ENCODE peak calls at places on chromosomes 4 and X, in seven cellular contexts. H is OCI-LY7, K is GM23248, O is HCT116, G is MM.1S, R is hepatocyte, D is SK-N-SH. T is an unnamed sample.

GRCh38 chr4:77777135-77777777 is 41.9 kb downstream of the CNOT6L start:
- DNase-seq in H (no peak), K (peak), O (no peak), G (no peak), R (no peak), D (peak), T (no peak)

GRCh38 chrX:119272882-119273806 is 37.1 kb downstream of the PGRMC1 start:
- DNase-seq in H (no peak), K (peak), O (no peak), G (no peak), R (peak), D (peak), T (peak)

GRCh38 chr4:25075129-25075528 is 44.4 kb upstream of the LGI2 start:
- DNase-seq in H (no peak), K (no peak), O (no peak), G (no peak), R (no peak), D (no peak), T (peak)

GRCh38 chr4:5710962-5711478 is at the start of gene EVC:
- DNase-seq in H (no peak), K (peak), O (no peak), G (peak), R (peak), D (peak), T (peak)

GRCh38 chrX:42976729-42977366 is 198.9 kb upstream of the PPP1R2C start:
- DNase-seq in H (peak), K (no peak), O (no peak), G (no peak), R (peak), D (no peak), T (no peak)

GRCh38 chr4:77820836-77821561 is 1.8 kb upstream of the CNOT6L start:
- DNase-seq in H (peak), K (peak), O (no peak), G (peak), R (peak), D (peak), T (no peak)

GRCh38 chr4:8559011-8559410 is 21.2 kb upstream of the GPR78 start:
- DNase-seq in H (no peak), K (no peak), O (no peak), G (no peak), R (no peak), D (no peak), T (no peak)

GRCh38 chrX:153726286-153727107 is 1.8 kb downstream of the ABCD1 start:
- DNase-seq in H (peak), K (peak), O (no peak), G (peak), R (peak), D (peak), T (peak)

GRCh38 chr4:6909970-6910339 is 329 bp downstream of the TBC1D14 start:
- DNase-seq in H (no peak), K (peak), O (no peak), G (peak), R (peak), D (no peak), T (peak)

GRCh38 chrX:71579136-71579989 is 1.1 kb downstream of the GCNA start:
- DNase-seq in H (no peak), K (no peak), O (no peak), G (no peak), R (no peak), D (peak), T (no peak)

GRCh38 chr4:112823141-112823540 is 186.2 kb downstream of the LARP7 start:
- DNase-seq in H (no peak), K (no peak), O (no peak), G (no peak), R (no peak), D (no peak), T (no peak)

GRCh38 chr4:162485486-162485885 is 321.7 kb upstream of the FSTL5 start:
- DNase-seq in H (no peak), K (peak), O (no peak), G (no peak), R (no peak), D (no peak), T (no peak)

GRCh38 chr4:180832086-180832485 is 1411.1 kb upstream of the TENM3 start:
- DNase-seq in H (peak), K (peak), O (no peak), G (no peak), R (no peak), D (no peak), T (peak)

GRCh38 chrX:2698604-2699003 is 7.5 kb downstream of the CD99 start:
- DNase-seq in H (no peak), K (no peak), O (no peak), G (no peak), R (no peak), D (no peak), T (no peak)

GRCh38 chr4:59676389-59676788 is 1523.7 kb upstream of the ADGRL3 start:
- DNase-seq in H (no peak), K (no peak), O (no peak), G (no peak), R (no peak), D (no peak), T (no peak)

GRCh38 chr4:99483636-99484035 is 27.2 kb upstream of the C4orf17 start:
- DNase-seq in H (no peak), K (peak), O (no peak), G (no peak), R (no peak), D (no peak), T (no peak)

GRCh38 chr4:11900277-11900676 is 471.6 kb upstream of the HS3ST1 start:
- DNase-seq in H (no peak), K (no peak), O (no peak), G (no peak), R (no peak), D (no peak), T (no peak)

GRCh38 chr4:97990409-97990808 is 152.9 kb downstream of the STPG2 start:
- DNase-seq in H (no peak), K (no peak), O (no peak), G (no peak), R (no peak), D (no peak), T (no peak)

GRCh38 chrX:20063716-20064351 is 52.9 kb downstream of the MAP7D2 start:
- DNase-seq in H (peak), K (peak), O (no peak), G (no peak), R (no peak), D (no peak), T (no peak)

DNA sequence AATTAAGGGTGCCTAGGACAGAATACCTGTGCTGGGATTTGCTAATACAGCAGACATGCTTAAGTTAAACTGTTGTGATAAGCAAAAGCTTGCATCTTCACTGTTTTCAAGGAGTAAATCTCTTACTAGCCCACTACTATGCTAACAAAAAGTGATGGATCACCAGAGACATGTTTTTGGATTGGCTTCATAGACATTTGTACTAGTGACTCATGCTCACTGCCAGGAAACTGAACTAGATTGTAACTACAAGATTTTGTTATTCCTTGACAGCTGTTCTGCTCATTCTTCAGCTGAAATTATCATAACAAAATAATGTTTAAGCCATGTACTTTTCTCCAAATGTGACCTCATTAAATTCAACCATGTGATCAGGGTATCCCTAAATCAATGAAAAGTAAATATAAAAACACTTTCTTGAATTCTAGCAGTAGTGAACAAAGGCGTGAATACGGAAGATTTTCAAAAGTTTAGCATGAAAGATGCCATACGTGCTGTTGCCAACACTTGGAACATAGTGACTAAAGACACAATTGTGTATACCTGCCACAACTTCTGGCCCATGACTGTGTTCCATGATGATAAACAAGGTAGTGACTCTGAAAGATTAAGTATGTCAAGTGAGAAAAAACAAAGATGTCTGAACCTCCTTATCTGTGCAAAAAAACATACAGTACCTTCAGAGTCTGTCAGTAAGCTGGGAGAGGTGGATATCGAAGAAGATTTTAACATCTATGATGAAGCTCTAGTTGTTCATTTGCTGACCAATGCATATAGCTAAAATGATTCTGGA is 154.0 kb downstream of the BTC start:
- DNase-seq in H (no peak), K (peak), O (no peak), G (no peak), R (no peak), D (no peak), T (no peak)
- TF ChIP-seq EZH2phosphoT487 in H (no peak), K (no peak), O (no peak), G (no peak), R (no peak), D (no peak), T (no peak)

GRCh38 chr4:1211371-1211770 is 37.6 kb downstream of the CTBP1 start:
- DNase-seq in H (no peak), K (no peak), O (no peak), G (no peak), R (no peak), D (no peak), T (no peak)
- TF ChIP-seq EZH2phosphoT487 in H (no peak), K (no peak), O (no peak), G (no peak), R (no peak), D (no peak), T (no peak)

DNA sequence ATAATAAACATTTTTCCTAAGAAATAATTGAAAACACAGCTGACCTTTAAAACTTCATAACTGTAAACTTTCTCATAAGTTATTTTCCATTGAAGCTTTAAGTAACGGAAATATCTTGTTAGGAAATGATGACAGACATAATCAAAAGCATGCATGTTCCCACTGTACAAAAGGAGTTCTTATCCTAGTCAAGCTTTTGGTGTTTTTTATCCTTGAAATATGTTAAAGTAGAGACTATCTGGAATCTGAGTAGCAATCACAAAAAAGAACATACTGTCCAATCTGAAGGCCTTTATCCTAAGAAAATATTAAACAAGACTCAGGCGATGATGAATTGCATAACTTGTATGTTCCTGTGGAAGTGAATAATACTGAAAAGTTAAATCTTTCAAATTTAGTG is 14.4 kb downstream of the GEMIN8 start:
- DNase-seq in H (no peak), K (peak), O (no peak), G (no peak), R (no peak), D (no peak), T (no peak)
- TF ChIP-seq EZH2phosphoT487 in H (no peak), K (no peak), O (no peak), G (no peak), R (no peak), D (no peak), T (no peak)

GRCh38 chr4:41598580-41598979 is 60.6 kb downstream of the LIMCH1 start:
- DNase-seq in H (no peak), K (no peak), O (no peak), G (no peak), R (no peak), D (no peak), T (no peak)

GRCh38 chr4:41597494-41597893 is 59.5 kb downstream of the LIMCH1 start:
- DNase-seq in H (no peak), K (no peak), O (no peak), G (no peak), R (no peak), D (no peak), T (no peak)

GRCh38 chr4:41602113-41602512 is 64.2 kb downstream of the LIMCH1 start:
- DNase-seq in H (no peak), K (peak), O (no peak), G (no peak), R (no peak), D (no peak), T (no peak)

GRCh38 chr4:41599192-41599786 is 61.3 kb downstream of the LIMCH1 start:
- DNase-seq in H (no peak), K (no peak), O (no peak), G (no peak), R (no peak), D (no peak), T (no peak)

DNA sequence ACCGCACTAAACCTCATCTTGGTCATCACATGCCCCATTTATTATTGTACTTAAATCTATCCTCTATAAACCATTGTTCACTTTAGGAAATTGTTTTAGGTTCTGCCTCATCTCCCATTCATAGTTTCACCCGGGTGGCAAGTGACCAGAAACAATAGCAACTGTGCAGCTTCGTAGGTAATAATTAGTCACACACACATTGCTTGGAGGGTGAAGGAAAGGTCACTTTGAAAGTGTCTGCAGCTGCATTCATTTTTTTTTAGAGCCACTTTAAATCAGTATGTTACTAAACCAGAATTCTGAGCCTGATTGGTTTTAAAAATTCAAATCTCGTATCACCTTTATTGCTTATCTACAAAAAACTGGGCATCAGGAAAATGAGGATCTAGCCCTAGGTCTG is 62.3 kb downstream of the LIMCH1 start:
- DNase-seq in H (no peak), K (peak), O (peak), G (no peak), R (no peak), D (no peak), T (no peak)
- TF ChIP-seq EZH2phosphoT487 in H (no peak), K (no peak), O (no peak), G (no peak), R (no peak), D (no peak), T (no peak)

DNA sequence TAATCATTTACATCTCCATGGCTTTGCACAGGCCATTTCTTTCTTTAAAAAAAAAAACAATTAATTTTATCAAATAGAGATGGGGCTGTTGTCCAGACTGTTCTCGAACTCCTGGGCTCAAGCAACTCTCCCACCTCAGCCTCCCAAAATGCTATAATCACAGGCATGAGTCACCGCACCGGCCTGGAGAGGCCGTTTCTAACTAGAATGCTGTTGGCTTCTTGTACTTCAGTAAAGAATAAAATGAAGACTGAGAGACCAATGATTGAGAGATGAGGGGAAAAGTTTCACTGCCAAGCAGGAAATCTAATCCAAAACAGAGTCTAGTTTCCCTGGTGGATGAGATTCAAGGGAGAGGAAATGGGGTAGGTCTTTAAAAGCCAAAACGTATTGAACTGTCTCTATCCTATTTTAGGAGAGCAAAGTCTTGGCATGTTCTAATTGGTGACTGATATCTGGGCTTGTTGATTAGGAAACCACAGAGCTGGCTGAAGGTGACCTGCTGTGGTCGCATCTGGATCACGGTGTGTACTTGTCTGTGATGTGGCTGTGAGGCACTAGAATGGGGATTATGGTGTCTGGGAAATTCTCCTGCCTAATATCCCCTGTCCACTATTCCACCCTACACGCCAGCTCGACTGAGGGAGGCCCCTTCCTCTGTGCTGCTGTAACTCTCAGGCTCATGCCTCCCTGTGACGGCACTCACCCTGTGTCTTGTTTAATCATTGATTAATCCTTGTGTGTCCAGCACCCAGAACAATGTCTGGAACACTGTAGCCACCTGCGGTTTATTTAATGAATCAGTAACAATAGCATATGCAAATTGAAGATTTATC is 15.1 kb upstream of the TRIM2 start:
- DNase-seq in H (no peak), K (peak), O (no peak), G (no peak), R (peak), D (no peak), T (no peak)
- TF ChIP-seq EZH2phosphoT487 in H (no peak), K (no peak), O (no peak), G (no peak), R (no peak), D (no peak), T (no peak)

GRCh38 chr4:22625301-22625700 is 67.4 kb upstream of the GBA3 start:
- DNase-seq in H (no peak), K (peak), O (no peak), G (no peak), R (no peak), D (no peak), T (peak)
- TF ChIP-seq EZH2phosphoT487 in H (no peak), K (no peak), O (no peak), G (no peak), R (no peak), D (no peak), T (no peak)

GRCh38 chr4:1723131-1723801 is 1.9 kb downstream of the TACC3 start:
- DNase-seq in H (peak), K (no peak), O (no peak), G (no peak), R (no peak), D (no peak), T (no peak)
- TF ChIP-seq EZH2phosphoT487 in H (no peak), K (no peak), O (no peak), G (no peak), R (no peak), D (no peak), T (no peak)

GRCh38 chr4:89400408-89401035 is 92.9 kb upstream of the GPRIN3 start:
- DNase-seq in H (no peak), K (no peak), O (no peak), G (no peak), R (no peak), D (no peak), T (no peak)
- TF ChIP-seq EZH2phosphoT487 in H (no peak), K (no peak), O (no peak), G (no peak), R (no peak), D (no peak), T (no peak)

DNA sequence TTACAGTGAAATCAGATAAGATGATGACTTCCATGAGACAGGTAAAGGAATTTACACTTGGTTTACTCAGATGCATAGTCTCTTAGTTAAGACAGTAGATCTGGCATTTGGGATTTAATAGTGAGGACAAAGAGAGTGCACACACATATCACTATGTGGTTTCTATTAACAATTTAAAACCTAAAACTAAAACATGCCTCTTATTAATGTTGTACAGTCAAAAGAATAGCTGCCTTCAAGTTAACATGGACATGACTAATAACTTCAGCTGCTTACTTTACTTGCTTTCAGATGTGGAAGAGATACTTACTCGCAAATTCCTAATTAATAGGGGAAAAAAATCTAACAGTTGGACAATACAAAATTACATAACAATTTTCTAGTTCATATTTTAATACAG is 27.1 kb downstream of the GALNT7 start:
- DNase-seq in H (no peak), K (no peak), O (no peak), G (no peak), R (no peak), D (no peak), T (no peak)
- TF ChIP-seq EZH2phosphoT487 in H (no peak), K (no peak), O (no peak), G (no peak), R (no peak), D (no peak), T (no peak)

GRCh38 chrX:39418132-39418935 is 617.1 kb downstream of the MID1IP1 start:
- DNase-seq in H (no peak), K (no peak), O (no peak), G (no peak), R (no peak), D (no peak), T (no peak)

GRCh38 chrX:39416547-39417262 is 615.4 kb downstream of the MID1IP1 start:
- DNase-seq in H (peak), K (no peak), O (no peak), G (no peak), R (no peak), D (no peak), T (no peak)

GRCh38 chrX:39414290-39414847 is 613.1 kb downstream of the MID1IP1 start:
- DNase-seq in H (no peak), K (no peak), O (no peak), G (no peak), R (no peak), D (no peak), T (no peak)

GRCh38 chrX:39418936-39419659 is 617.8 kb downstream of the MID1IP1 start:
- DNase-seq in H (no peak), K (no peak), O (no peak), G (no peak), R (peak), D (peak), T (no peak)
- TF ChIP-seq EZH2phosphoT487 in H (no peak), K (no peak), O (no peak), G (no peak), R (no peak), D (no peak), T (no peak)